ENCODE peak calls at places on chromosome 14, in ten cellular contexts. One of them, this sample, is unnamed.

GRCh38 chr14:26621366-26621765 is 23.5 kb upstream of the NOVA1 start:
- DNase-seq in Panc1: no peak
- DNase-seq in Right ventricle myocardium inferior: no peak
- DNase-seq in cardiac fibroblast: no peak
- DNase-seq in immature natural killer cell: no peak
- DNase-seq in left colon: no peak
- DNase-seq in stimulated activated CD4-positive, alpha-beta T cell treated with anti-CD3 and anti-CD28 coated beads, TNF-alpha, amount 100 ng/mL, for 24 hours: no peak
- DNase-seq in WERI-Rb-1: no peak
- DNase-seq in NCI-H510A treated with DMSO at 0.1 percent for 48 hours: no peak
- DNase-seq in NCI-H2081: no peak
- DNase-seq in this sample: no peak

GRCh38 chr14:61537567-61538463 is 157.5 kb upstream of the HIF1A start:
- DNase-seq in Panc1: no peak
- DNase-seq in cardiac fibroblast: peak
- DNase-seq in immature natural killer cell: peak
- DNase-seq in left colon: peak
- DNase-seq in NCI-H2081: peak
- DNase-seq in WERI-Rb-1: peak
- DNase-seq in Right ventricle myocardium inferior: no peak
- DNase-seq in stimulated activated CD4-positive, alpha-beta T cell treated with anti-CD3 and anti-CD28 coated beads, TNF-alpha, amount 100 ng/mL, for 24 hours: peak
- DNase-seq in NCI-H510A treated with DMSO at 0.1 percent for 48 hours: peak
- DNase-seq in this sample: no peak

GRCh38 chr14:21023817-21024667 is 819 bp downstream of the NDRG2 start:
- DNase-seq in Panc1: no peak
- DNase-seq in NCI-H510A treated with DMSO at 0.1 percent for 48 hours: no peak
- DNase-seq in stimulated activated CD4-positive, alpha-beta T cell treated with anti-CD3 and anti-CD28 coated beads, TNF-alpha, amount 100 ng/mL, for 24 hours: no peak
- DNase-seq in NCI-H2081: no peak
- DNase-seq in WERI-Rb-1: no peak
- DNase-seq in cardiac fibroblast: no peak
- DNase-seq in Right ventricle myocardium inferior: no peak
- DNase-seq in left colon: peak
- DNase-seq in immature natural killer cell: peak
- DNase-seq in this sample: no peak

GRCh38 chr14:59407246-59407615 is 57.9 kb downstream of the GPR135 start:
- DNase-seq in NCI-H510A treated with DMSO at 0.1 percent for 48 hours: no peak
- DNase-seq in cardiac fibroblast: peak
- DNase-seq in left colon: no peak
- DNase-seq in Right ventricle myocardium inferior: no peak
- DNase-seq in NCI-H2081: no peak
- DNase-seq in Panc1: no peak
- DNase-seq in stimulated activated CD4-positive, alpha-beta T cell treated with anti-CD3 and anti-CD28 coated beads, TNF-alpha, amount 100 ng/mL, for 24 hours: no peak
- DNase-seq in WERI-Rb-1: no peak
- DNase-seq in immature natural killer cell: no peak
- DNase-seq in this sample: no peak

GRCh38 chr14:59435987-59436386 is 29.2 kb downstream of the GPR135 start:
- DNase-seq in cardiac fibroblast: no peak
- DNase-seq in stimulated activated CD4-positive, alpha-beta T cell treated with anti-CD3 and anti-CD28 coated beads, TNF-alpha, amount 100 ng/mL, for 24 hours: no peak
- DNase-seq in Panc1: no peak
- DNase-seq in WERI-Rb-1: no peak
- DNase-seq in left colon: no peak
- DNase-seq in immature natural killer cell: no peak
- DNase-seq in NCI-H510A treated with DMSO at 0.1 percent for 48 hours: no peak
- DNase-seq in NCI-H2081: no peak
- DNase-seq in Right ventricle myocardium inferior: no peak
- DNase-seq in this sample: no peak

GRCh38 chr14:85471744-85472143 is 58.2 kb upstream of the FLRT2 start:
- DNase-seq in NCI-H2081: no peak
- DNase-seq in left colon: no peak
- DNase-seq in NCI-H510A treated with DMSO at 0.1 percent for 48 hours: no peak
- DNase-seq in WERI-Rb-1: no peak
- DNase-seq in Right ventricle myocardium inferior: no peak
- DNase-seq in stimulated activated CD4-positive, alpha-beta T cell treated with anti-CD3 and anti-CD28 coated beads, TNF-alpha, amount 100 ng/mL, for 24 hours: no peak
- DNase-seq in Panc1: peak
- DNase-seq in cardiac fibroblast: peak
- DNase-seq in immature natural killer cell: no peak
- DNase-seq in this sample: no peak

GRCh38 chr14:76237349-76237990 is 85.7 kb downstream of the GPATCH2L start:
- DNase-seq in WERI-Rb-1: no peak
- DNase-seq in cardiac fibroblast: no peak
- DNase-seq in immature natural killer cell: no peak
- DNase-seq in Panc1: no peak
- DNase-seq in NCI-H2081: no peak
- DNase-seq in left colon: no peak
- DNase-seq in Right ventricle myocardium inferior: no peak
- DNase-seq in NCI-H510A treated with DMSO at 0.1 percent for 48 hours: no peak
- DNase-seq in stimulated activated CD4-positive, alpha-beta T cell treated with anti-CD3 and anti-CD28 coated beads, TNF-alpha, amount 100 ng/mL, for 24 hours: no peak
- DNase-seq in this sample: no peak

GRCh38 chr14:90382491-90383125 is 14.2 kb upstream of the CALM1 start:
- DNase-seq in Panc1: no peak
- DNase-seq in left colon: peak
- DNase-seq in stimulated activated CD4-positive, alpha-beta T cell treated with anti-CD3 and anti-CD28 coated beads, TNF-alpha, amount 100 ng/mL, for 24 hours: peak
- DNase-seq in Right ventricle myocardium inferior: peak
- DNase-seq in WERI-Rb-1: no peak
- DNase-seq in cardiac fibroblast: peak
- DNase-seq in NCI-H510A treated with DMSO at 0.1 percent for 48 hours: peak
- DNase-seq in NCI-H2081: peak
- DNase-seq in immature natural killer cell: no peak
- DNase-seq in this sample: peak

GRCh38 chr14:37223947-37224474 is 26.3 kb downstream of the MIPOL1 start:
- DNase-seq in WERI-Rb-1: no peak
- DNase-seq in NCI-H510A treated with DMSO at 0.1 percent for 48 hours: no peak
- DNase-seq in immature natural killer cell: no peak
- DNase-seq in Right ventricle myocardium inferior: no peak
- DNase-seq in left colon: no peak
- DNase-seq in stimulated activated CD4-positive, alpha-beta T cell treated with anti-CD3 and anti-CD28 coated beads, TNF-alpha, amount 100 ng/mL, for 24 hours: no peak
- DNase-seq in cardiac fibroblast: no peak
- DNase-seq in Panc1: no peak
- DNase-seq in NCI-H2081: no peak
- DNase-seq in this sample: no peak

GRCh38 chr14:100688598-100689499 is 37.8 kb upstream of the DLK1 start:
- DNase-seq in WERI-Rb-1: no peak
- DNase-seq in immature natural killer cell: no peak
- DNase-seq in stimulated activated CD4-positive, alpha-beta T cell treated with anti-CD3 and anti-CD28 coated beads, TNF-alpha, amount 100 ng/mL, for 24 hours: no peak
- DNase-seq in Panc1: peak
- DNase-seq in Right ventricle myocardium inferior: peak
- DNase-seq in NCI-H2081: no peak
- DNase-seq in cardiac fibroblast: peak
- DNase-seq in NCI-H510A treated with DMSO at 0.1 percent for 48 hours: no peak
- DNase-seq in left colon: no peak
- DNase-seq in this sample: no peak

GRCh38 chr14:39025250-39025809 is 77.7 kb downstream of the SEC23A start:
- DNase-seq in left colon: no peak
- DNase-seq in immature natural killer cell: no peak
- DNase-seq in cardiac fibroblast: no peak
- DNase-seq in Panc1: no peak
- DNase-seq in Right ventricle myocardium inferior: no peak
- DNase-seq in NCI-H2081: no peak
- DNase-seq in WERI-Rb-1: no peak
- DNase-seq in NCI-H510A treated with DMSO at 0.1 percent for 48 hours: no peak
- DNase-seq in stimulated activated CD4-positive, alpha-beta T cell treated with anti-CD3 and anti-CD28 coated beads, TNF-alpha, amount 100 ng/mL, for 24 hours: no peak
- DNase-seq in this sample: no peak

GRCh38 chr14:103730490-103731035 is 15.0 kb downstream of the ZFYVE21 start:
- DNase-seq in NCI-H2081: no peak
- DNase-seq in immature natural killer cell: no peak
- DNase-seq in Panc1: no peak
- DNase-seq in cardiac fibroblast: peak
- DNase-seq in Right ventricle myocardium inferior: peak
- DNase-seq in stimulated activated CD4-positive, alpha-beta T cell treated with anti-CD3 and anti-CD28 coated beads, TNF-alpha, amount 100 ng/mL, for 24 hours: no peak
- DNase-seq in NCI-H510A treated with DMSO at 0.1 percent for 48 hours: no peak
- DNase-seq in left colon: no peak
- DNase-seq in WERI-Rb-1: no peak
- DNase-seq in this sample: peak

GRCh38 chr14:44982594-44982993 is 20.6 kb downstream of the TOGARAM1 start:
- DNase-seq in immature natural killer cell: no peak
- DNase-seq in cardiac fibroblast: no peak
- DNase-seq in Panc1: no peak
- DNase-seq in stimulated activated CD4-positive, alpha-beta T cell treated with anti-CD3 and anti-CD28 coated beads, TNF-alpha, amount 100 ng/mL, for 24 hours: no peak
- DNase-seq in NCI-H510A treated with DMSO at 0.1 percent for 48 hours: no peak
- DNase-seq in WERI-Rb-1: no peak
- DNase-seq in NCI-H2081: no peak
- DNase-seq in Right ventricle myocardium inferior: no peak
- DNase-seq in left colon: no peak
- DNase-seq in this sample: no peak

This sample was measured in kidney.